ENCODE peak calls at places on chromosomes 7 and 10, in six cellular contexts. I is IMR-90, M is neuronal stem cell, L is mesenchymal stem cell, D is mesendoderm, S is H1. T is an unnamed sample.

GRCh38 chr7:45259966-45260646 is 102.5 kb downstream of the RAMP3 start:
- DNase-seq in M (peak), D (peak), S (peak), I (peak), L (peak), T (peak)

GRCh38 chr10:85635650-85636049 is 730.9 kb downstream of the GRID1 start:
- DNase-seq in I (no peak), M (no peak), D (peak), L (no peak), S (no peak), T (no peak)

GRCh38 chr10:784377-784758 is 94.9 kb upstream of the DIP2C start:
- DNase-seq in I (no peak), L (no peak), D (peak), S (peak), M (no peak), T (peak)

GRCh38 chr10:1677307-1677939 is 59.9 kb downstream of the ADARB2 start:
- DNase-seq in S (no peak), M (no peak), I (no peak), D (no peak), L (no peak), T (no peak)

GRCh38 chr7:1663243-1663642 is 6.8 kb upstream of the ELFN1 start:
- DNase-seq in D (no peak), M (no peak), S (no peak), L (no peak), I (no peak), T (peak)

GRCh38 chr7:114825423-114825951 is 96.4 kb upstream of the MDFIC start:
- DNase-seq in M (no peak), S (peak), D (peak), L (no peak), I (no peak), T (peak)

GRCh38 chr10:14035506-14035905 is 295.2 kb downstream of the FRMD4A start:
- DNase-seq in D (no peak), L (no peak), S (no peak), M (no peak), I (no peak), T (no peak)

GRCh38 chr7:141702047-141702567 is at the start of gene DENND11:
- DNase-seq in S (peak), M (peak), I (peak), D (peak), L (peak), T (no peak)

GRCh38 chr7:80630611-80631010 is 7.8 kb upstream of the CD36 start:
- DNase-seq in M (no peak), L (peak), D (no peak), I (peak), S (no peak), T (no peak)

GRCh38 chr10:77111611-77112550 is 525.7 kb downstream of the KCNMA1 start:
- DNase-seq in M (peak), S (peak), L (peak), D (peak), I (peak), T (no peak)

GRCh38 chr10:95693331-95693667 is 428 bp downstream of the TCTN3 start:
- DNase-seq in D (peak), S (no peak), M (peak), I (peak), L (peak), T (no peak)

GRCh38 chr7:67803789-67804188 is 807.2 kb downstream of the TYW1 start:
- DNase-seq in D (no peak), S (no peak), L (no peak), M (no peak), I (no peak), T (no peak)

GRCh38 chr7:149883452-149883861 is 9.7 kb downstream of the ATP6V0E2 start:
- DNase-seq in M (peak), S (peak), D (peak), I (peak), L (peak), T (peak)

GRCh38 chr7:80450621-80451308 is 61.1 kb downstream of the GNAT3 start:
- DNase-seq in D (no peak), S (no peak), L (peak), I (peak), M (no peak), T (no peak)

GRCh38 chr7:99616359-99617186 is at the start of gene ZSCAN25:
- DNase-seq in D (peak), S (peak), M (peak), L (peak), I (peak), T (peak)
- H3K4ac ChIP-seq in D (peak), S (peak), M (no peak), L (peak), I (peak), T (no peak)

DNA sequence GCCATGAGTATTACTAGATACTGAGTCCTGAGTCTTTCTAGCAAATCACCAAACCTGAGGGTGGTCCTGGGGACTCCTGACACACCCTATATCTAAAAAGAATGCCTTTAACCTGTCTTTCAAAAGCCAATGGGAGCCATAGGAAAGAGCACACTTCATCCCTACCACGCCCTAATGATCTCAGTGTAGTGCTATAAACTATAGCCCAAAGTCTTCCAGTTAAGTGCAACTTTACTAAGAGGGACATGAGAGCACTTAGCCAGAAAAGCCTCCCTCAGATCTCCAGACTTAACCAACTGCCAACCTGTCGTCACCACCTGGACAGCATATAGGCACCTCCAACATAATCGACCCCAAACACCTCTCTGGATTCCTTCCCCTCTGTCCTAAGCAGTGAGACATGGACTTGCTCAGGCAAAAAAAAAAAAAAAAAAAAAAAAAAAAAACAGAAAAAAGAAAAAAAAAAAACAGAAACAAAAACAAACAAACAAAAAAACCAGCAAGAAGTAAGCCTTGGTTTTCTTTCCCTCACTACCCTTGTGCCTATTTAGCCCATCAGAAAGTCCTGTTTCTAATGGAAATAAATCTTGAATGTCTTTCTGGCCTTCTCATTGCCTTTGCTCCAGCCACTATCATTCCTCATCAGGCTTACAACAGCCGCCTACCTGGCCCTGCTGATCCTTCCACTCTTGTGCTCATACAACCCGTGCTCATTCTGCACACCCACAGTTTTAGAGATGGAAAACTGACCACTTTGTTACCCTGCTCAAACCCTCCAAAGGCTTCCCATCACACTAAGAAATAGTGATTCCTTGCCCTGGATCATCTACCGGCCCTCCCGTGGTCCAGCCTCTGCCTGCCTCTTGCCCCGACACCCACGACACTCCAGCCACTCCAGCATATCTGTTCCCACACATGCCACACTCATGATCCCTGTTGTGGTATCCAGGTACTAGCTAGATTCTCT is 37.1 kb downstream of the CCDC6 start:
- DNase-seq in D (no peak), S (no peak), I (no peak), L (no peak), M (no peak), T (no peak)
- H3K4ac ChIP-seq in D (no peak), S (no peak), I (no peak), L (no peak), M (no peak), T (no peak)

DNA sequence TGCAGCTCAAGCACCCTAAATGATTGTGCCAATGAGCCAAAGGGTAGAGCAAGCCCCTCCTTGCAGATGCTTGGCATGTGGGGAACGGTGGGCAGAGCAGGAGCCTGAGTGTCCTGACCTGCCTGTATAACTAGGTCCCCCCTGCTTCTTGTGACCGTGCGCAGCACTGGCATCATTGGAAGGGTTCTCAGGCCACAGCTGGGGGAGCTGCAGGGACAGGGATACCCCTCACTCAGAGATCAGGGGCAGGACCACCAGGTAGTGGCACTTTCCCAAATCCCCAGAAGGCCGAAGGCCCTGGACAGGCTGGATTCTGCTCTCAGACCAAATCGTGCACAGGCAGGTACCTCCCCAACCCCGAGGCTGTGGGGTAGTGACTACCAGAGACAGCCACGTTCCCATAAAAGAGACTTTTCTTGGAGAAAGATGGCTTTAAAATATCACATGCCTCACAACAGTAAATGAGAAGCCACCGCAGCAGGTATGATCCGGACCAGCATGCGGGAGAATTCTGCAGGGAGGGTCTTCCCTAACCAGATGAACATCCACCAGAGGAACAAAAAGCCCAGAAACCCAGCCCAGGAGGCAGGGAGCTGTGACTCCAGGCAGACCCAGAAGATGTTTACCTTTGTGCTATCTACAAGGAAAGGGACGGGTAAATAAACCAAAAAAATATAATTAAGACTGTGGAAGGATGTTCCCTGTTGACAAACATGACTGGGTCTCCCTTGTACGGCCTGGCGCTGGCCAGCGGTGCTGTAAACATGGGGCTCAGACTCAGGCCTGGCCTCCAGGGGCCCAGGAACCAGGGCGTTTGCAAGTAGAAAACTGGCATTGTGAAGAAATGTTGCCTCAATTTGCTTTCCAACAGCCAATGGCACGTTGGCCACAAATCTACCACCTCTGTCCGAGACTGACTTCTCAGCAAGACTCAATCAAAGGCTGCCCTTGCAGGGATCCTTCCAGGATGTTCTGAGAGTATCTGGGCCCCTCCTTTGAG is 180.0 kb downstream of the TNS3 start:
- DNase-seq in L (no peak), M (no peak), I (no peak), D (no peak), S (no peak), T (no peak)
- H3K4ac ChIP-seq in L (no peak), M (no peak), I (no peak), D (no peak), S (no peak), T (no peak)

DNA sequence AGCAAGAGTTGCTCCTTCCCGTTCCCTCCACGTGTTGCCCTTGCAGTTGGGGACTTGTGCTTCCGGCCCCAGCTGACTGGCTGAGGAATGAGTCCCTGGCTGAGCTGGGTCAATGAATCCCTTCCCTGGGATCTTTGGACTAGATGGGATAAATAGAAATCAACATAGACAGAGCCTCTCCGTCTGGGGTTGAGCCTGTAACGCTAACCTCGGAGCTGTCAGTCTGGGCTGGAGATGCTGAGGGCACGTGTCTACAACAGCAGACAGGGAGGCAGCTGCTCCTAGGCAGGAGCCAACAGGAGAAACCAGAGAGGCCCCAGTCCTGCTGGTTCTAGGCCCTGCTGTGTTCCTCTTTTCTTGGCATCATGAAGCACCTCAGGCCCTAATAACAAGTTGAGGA is 42.3 kb upstream of the HSPA12A start:
- DNase-seq in M (no peak), D (no peak), I (no peak), S (no peak), L (no peak), T (no peak)
- H3K4ac ChIP-seq in M (no peak), D (no peak), I (no peak), S (no peak), L (no peak), T (no peak)

GRCh38 chr10:59906417-59907202 is at the start of gene CCDC6:
- DNase-seq in S (peak), L (peak), D (peak), M (peak), I (peak), T (peak)
- H3K4ac ChIP-seq in S (peak), L (peak), D (peak), M (no peak), I (peak), T (no peak)

DNA sequence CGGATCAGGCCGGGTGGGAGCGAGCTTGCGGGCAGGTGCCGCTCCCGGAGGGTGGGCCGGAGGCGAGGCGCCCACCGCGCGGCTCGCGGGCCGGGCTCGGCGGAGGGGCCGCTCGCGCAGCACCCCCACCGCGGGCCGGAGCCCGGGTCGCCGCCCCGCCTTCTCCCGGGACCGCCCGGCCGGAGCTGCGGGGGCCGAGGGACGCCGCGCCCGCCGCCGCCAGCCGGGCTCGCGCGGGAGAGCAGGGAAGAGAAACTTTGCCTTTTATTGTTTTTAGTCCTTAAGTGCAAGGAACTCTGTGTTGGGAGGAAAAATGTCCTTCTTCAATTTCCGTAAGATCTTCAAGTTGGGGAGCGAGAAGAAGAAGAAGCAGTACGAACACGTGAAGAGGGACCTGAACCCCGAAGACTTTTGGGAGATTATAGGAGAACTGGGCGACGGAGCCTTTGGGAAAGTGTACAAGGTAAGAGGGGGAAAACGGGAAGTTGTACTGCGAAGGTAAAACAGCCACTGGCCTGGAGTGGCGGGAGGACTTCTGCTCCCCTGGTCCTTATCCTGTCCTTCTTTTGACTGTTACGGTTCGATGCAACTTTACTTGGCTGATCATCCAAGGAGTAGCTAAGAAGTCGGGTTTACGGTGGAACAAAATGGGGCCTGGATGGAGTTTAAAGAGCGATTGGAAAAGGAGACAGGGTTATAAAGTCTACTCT is 648 bp downstream of the SLK start:
- DNase-seq in L (peak), D (peak), M (peak), I (no peak), S (no peak), T (no peak)
- H3K4ac ChIP-seq in L (peak), D (peak), M (no peak), I (peak), S (no peak), T (no peak)

DNA sequence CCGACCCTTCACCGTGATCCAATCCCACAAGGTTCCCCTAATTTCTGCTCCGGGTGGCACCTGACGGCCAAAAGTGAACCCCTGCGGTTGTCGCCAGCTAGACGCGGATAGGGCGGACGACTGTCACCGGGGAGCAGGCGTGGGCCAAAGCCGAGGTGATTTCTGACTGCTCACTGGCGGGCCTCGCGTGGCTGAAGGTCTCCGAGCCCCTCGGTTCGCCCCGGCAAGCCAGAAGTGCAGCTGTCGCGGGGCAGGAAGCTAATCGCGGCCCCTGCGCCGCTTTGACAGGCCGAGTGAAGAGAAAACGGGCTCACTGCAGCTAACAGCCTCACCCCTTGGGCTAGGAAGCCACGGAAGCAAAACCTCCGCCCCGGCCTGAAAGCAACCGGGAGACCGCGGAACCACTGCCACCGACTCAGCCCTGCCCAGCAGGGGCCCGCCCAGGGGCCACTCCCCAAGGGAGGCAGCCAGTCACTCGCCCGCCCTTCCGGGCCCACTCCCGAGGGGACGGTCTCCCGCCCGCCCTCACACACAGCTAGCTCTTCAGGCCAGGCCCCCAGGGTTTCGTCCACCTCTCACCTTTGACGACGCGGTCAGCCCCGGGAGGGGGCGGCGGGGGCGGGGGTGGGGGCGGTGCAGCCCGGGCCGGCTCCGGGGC is 469 bp downstream of the PPP3CB start:
- DNase-seq in L (peak), S (peak), M (peak), I (peak), D (no peak), T (no peak)
- H3K4ac ChIP-seq in L (peak), S (no peak), M (no peak), I (peak), D (peak), T (no peak)

GRCh38 chr7:5279734-5280133 is 3.0 kb upstream of the SLC29A4 start:
- DNase-seq in I (no peak), M (no peak), D (no peak), L (no peak), S (no peak), T (no peak)
- H3K4ac ChIP-seq in I (no peak), M (no peak), D (no peak), L (no peak), S (no peak), T (no peak)

T was measured in H9.